ENCODE peak calls at places on chromosome 20, in nine cellular contexts. B, Q, D, J, E, P, O, Z and H are unnamed samples.

GRCh38 chr20:48052492-48052870 is 267.2 kb upstream of the SULF2 start:
- DNase-seq in B (peak), Q (no peak), D (peak), J (peak), E (no peak), P (no peak), O (no peak), Z (no peak), H (no peak)

GRCh38 chr20:16415079-16415478 is 158.2 kb downstream of the KIF16B start:
- DNase-seq in B (no peak), Q (no peak), D (no peak), J (no peak), E (no peak), P (no peak), O (no peak), Z (no peak), H (no peak)

GRCh38 chr20:54458219-54458618 is 17.2 kb upstream of the DOK5 start:
- DNase-seq in B (no peak), Q (no peak), D (no peak), J (no peak), E (no peak), P (no peak), O (no peak), Z (no peak), H (no peak)

GRCh38 chr20:63461364-63461763 is 11.1 kb downstream of the KCNQ2 start:
- DNase-seq in B (peak), Q (no peak), D (peak), J (no peak), E (no peak), P (peak), O (no peak), Z (no peak), H (peak)

GRCh38 chr20:2042400-2042799 is 48.5 kb upstream of the PDYN start:
- DNase-seq in B (peak), Q (no peak), D (peak), J (peak), E (no peak), P (no peak), O (no peak), Z (no peak), H (peak)

GRCh38 chr20:35404614-35405259 is 7.0 kb downstream of the UQCC1 start:
- DNase-seq in B (no peak), Q (no peak), D (no peak), J (no peak), E (no peak), P (no peak), O (no peak), Z (no peak), H (no peak)

GRCh38 chr20:61830956-61831355 is 234.7 kb downstream of the TAF4 start:
- DNase-seq in B (no peak), Q (no peak), D (no peak), J (no peak), E (no peak), P (no peak), O (no peak), Z (no peak), H (no peak)

GRCh38 chr20:23114448-23114847 is 28.3 kb upstream of the CD93 start:
- DNase-seq in B (no peak), Q (no peak), D (no peak), J (no peak), E (no peak), P (no peak), O (no peak), Z (no peak), H (no peak)

GRCh38 chr20:34065260-34065659 is 46.8 kb downstream of the EIF2S2 start:
- DNase-seq in B (no peak), Q (no peak), D (peak), J (peak), E (no peak), P (no peak), O (no peak), Z (no peak), H (no peak)

GRCh38 chr20:32235331-32236047 is 27.8 kb downstream of the POFUT1 start:
- DNase-seq in B (no peak), Q (no peak), D (no peak), J (no peak), E (no peak), P (no peak), O (no peak), Z (no peak), H (no peak)

GRCh38 chr20:53804920-53805894 is 211.6 kb upstream of the ZNF217 start:
- DNase-seq in B (no peak), Q (no peak), D (peak), J (no peak), E (no peak), P (no peak), O (no peak), Z (no peak), H (no peak)

GRCh38 chr20:2596673-2597279 is 55.7 kb upstream of the NOP56 start:
- DNase-seq in B (no peak), Q (no peak), D (no peak), J (no peak), E (no peak), P (no peak), O (no peak), Z (no peak), H (no peak)

GRCh38 chr20:13863244-13863643 is 78.4 kb downstream of the NDUFAF5 start:
- DNase-seq in B (no peak), Q (no peak), D (no peak), J (no peak), E (no peak), P (no peak), O (no peak), Z (no peak), H (no peak)

GRCh38 chr20:46406986-46407670 is 713 bp upstream of the ELMO2 start:
- DNase-seq in B (no peak), Q (peak), D (peak), J (no peak), E (peak), P (peak), O (peak), Z (peak), H (peak)

GRCh38 chr20:18738055-18738454 is 75.5 kb upstream of the SCP2D1 start:
- DNase-seq in B (peak), Q (no peak), D (peak), J (peak), E (no peak), P (no peak), O (no peak), Z (no peak), H (no peak)

GRCh38 chr20:38985603-38986170 is 23.5 kb downstream of the DHX35 start:
- DNase-seq in B (peak), Q (no peak), D (peak), J (peak), E (no peak), P (no peak), O (no peak), Z (no peak), H (peak)

GRCh38 chr20:64164123-64164836 is at the start of gene MYT1:
- DNase-seq in B (no peak), Q (no peak), D (no peak), J (no peak), E (no peak), P (no peak), O (peak), Z (no peak), H (no peak)

GRCh38 chr20:33318096-33318429 is 35.0 kb downstream of the BPIFB1 start:
- DNase-seq in B (no peak), Q (no peak), D (no peak), J (no peak), E (no peak), P (peak), O (no peak), Z (no peak), H (no peak)

GRCh38 chr20:19624221-19624620 is 133.8 kb upstream of the RIN2 start:
- DNase-seq in B (no peak), Q (no peak), D (no peak), J (no peak), E (no peak), P (no peak), O (no peak), Z (no peak), H (no peak)

GRCh38 chr20:21550587-21550986 is 36.7 kb upstream of the NKX2-2 start:
- DNase-seq in B (no peak), Q (no peak), D (no peak), J (no peak), E (no peak), P (no peak), O (no peak), Z (no peak), H (no peak)

GRCh38 chr20:62952373-62953166 is at the start of gene SLC17A9:
- DNase-seq in B (peak), Q (no peak), D (no peak), J (no peak), E (no peak), P (peak), O (no peak), Z (no peak), H (no peak)

GRCh38 chr20:21339499-21339898 is 36.4 kb downstream of the XRN2 start:
- DNase-seq in B (no peak), Q (no peak), D (no peak), J (no peak), E (no peak), P (no peak), O (no peak), Z (no peak), H (no peak)

GRCh38 chr20:57586370-57586793 is 25.5 kb downstream of the PCK1 start:
- DNase-seq in B (no peak), Q (no peak), D (no peak), J (no peak), E (no peak), P (no peak), O (no peak), Z (no peak), H (no peak)

GRCh38 chr20:38001173-38001875 is 31.9 kb downstream of the TTI1 start:
- DNase-seq in B (no peak), Q (no peak), D (peak), J (no peak), E (no peak), P (no peak), O (no peak), Z (no peak), H (peak)